ENCODE peak calls at places on chromosomes 16 and 17, in nine cellular contexts. Q is stimulated activated CD8-positive, alpha-beta memory T cell treated with anti-CD3 and anti-CD28 coated beads, Interleukin-7, amount 100 ng/mL, for 24 hours; L is NCI-H1105 treated with DMSO at 0.1 percent for 48 hours; C is activated CD4-positive, alpha-beta T cell treated with anti-CD3 and anti-CD28 coated beads, Interleukin-2, amount 10 ng/mL, durations not matched to agents 7 days and 5 days; U is activated naive CD4-positive, alpha-beta T cell; S is omental fat pad; A is NCI-H2029 treated with DMSO at 0.1 percent for 48 hours; T is iPS DF 6.9; P is OCI-M1. E is an unnamed sample.

GRCh38 chr16:31211960-31212359 is 2.0 kb upstream of the TRIM72 start:
- DNase-seq in C (no peak), T (no peak), A (no peak), U (no peak), L (no peak), Q (no peak), P (no peak), S (no peak), E (no peak)

GRCh38 chr17:50079334-50080095 is 15.6 kb upstream of the PDK2 start:
- DNase-seq in P (peak), C (no peak), Q (no peak), S (no peak), L (no peak), T (no peak), A (no peak), U (no peak), E (no peak)

GRCh38 chr17:4542726-4543191 is 12.4 kb downstream of the MYBBP1A start:
- DNase-seq in Q (no peak), C (no peak), U (no peak), A (no peak), T (no peak), L (no peak), P (no peak), S (no peak), E (no peak)

GRCh38 chr17:57138030-57138911 is 53.2 kb downstream of the AKAP1 start:
- DNase-seq in U (no peak), S (no peak), C (no peak), L (no peak), A (no peak), Q (no peak), P (no peak), T (no peak), E (no peak)

GRCh38 chr17:79220201-79220714 is 145.6 kb downstream of the ENGASE start:
- DNase-seq in A (no peak), T (no peak), Q (no peak), S (no peak), P (no peak), U (no peak), C (no peak), L (no peak), E (no peak)

GRCh38 chr16:1188781-1189189 is 35.9 kb downstream of the CACNA1H start:
- DNase-seq in U (no peak), Q (peak), T (peak), L (no peak), C (peak), P (peak), S (no peak), A (no peak), E (no peak)

GRCh38 chr16:52460652-52461172 is 86.2 kb downstream of the TOX3 start:
- DNase-seq in A (no peak), C (no peak), S (no peak), L (no peak), Q (no peak), T (no peak), U (no peak), P (no peak), E (no peak)

GRCh38 chr17:309361-309888 is 43.2 kb downstream of the RPH3AL start:
- DNase-seq in C (no peak), T (no peak), U (no peak), S (no peak), A (no peak), P (no peak), L (no peak), Q (no peak), E (no peak)

GRCh38 chr17:75004371-75004770 is 8.1 kb upstream of the MRPL58 start:
- DNase-seq in U (no peak), S (no peak), A (no peak), P (no peak), Q (no peak), T (no peak), L (no peak), C (no peak), E (no peak)

GRCh38 chr16:77298638-77299360 is 99.6 kb downstream of the SYCE1L start:
- DNase-seq in T (no peak), U (no peak), P (no peak), S (no peak), A (no peak), C (no peak), L (no peak), Q (no peak), E (no peak)

GRCh38 chr16:4702466-4702808 is 9.1 kb downstream of the NUDT16L1 start:
- DNase-seq in U (no peak), T (no peak), A (no peak), S (no peak), C (no peak), L (no peak), P (no peak), Q (no peak), E (no peak)

GRCh38 chr16:3276679-3277078 is 6.6 kb upstream of the ZNF263 start:
- DNase-seq in A (no peak), T (no peak), C (no peak), P (no peak), Q (no peak), U (no peak), L (no peak), S (no peak), E (no peak)

GRCh38 chr16:79747688-79748087 is 147.2 kb upstream of the MAF start:
- DNase-seq in P (no peak), C (no peak), U (no peak), Q (no peak), L (no peak), S (no peak), A (no peak), T (no peak), E (no peak)

GRCh38 chr17:15958484-15958854 is 13.5 kb downstream of the ADORA2B start:
- DNase-seq in A (no peak), Q (no peak), C (no peak), L (no peak), U (no peak), T (no peak), S (no peak), P (no peak), E (no peak)

GRCh38 chr16:89473791-89474414 is 16.5 kb downstream of the ANKRD11 start:
- DNase-seq in T (no peak), P (peak), L (no peak), Q (no peak), U (no peak), S (no peak), A (no peak), C (no peak), E (no peak)

GRCh38 chr17:82548681-82549303 is 29.3 kb downstream of the FOXK2 start:
- DNase-seq in P (no peak), T (no peak), U (no peak), Q (no peak), L (no peak), S (no peak), A (peak), C (no peak), E (no peak)

GRCh38 chr16:57908409-57908987 is 62.4 kb downstream of the CNGB1 start:
- DNase-seq in C (no peak), L (no peak), Q (no peak), U (no peak), S (no peak), A (no peak), T (no peak), P (no peak), E (no peak)

GRCh38 chr17:18224428-18225120 is 861 bp upstream of the LLGL1 start:
- DNase-seq in U (no peak), C (no peak), Q (no peak), P (no peak), T (peak), A (no peak), L (no peak), S (no peak), E (no peak)

GRCh38 chr16:8931864-8932263 is 31.8 kb downstream of the USP7 start:
- DNase-seq in T (peak), S (no peak), P (peak), U (no peak), A (no peak), Q (peak), L (no peak), C (peak), E (no peak)

GRCh38 chr17:44014133-44014436 is 678 bp downstream of the TMEM101 start:
- DNase-seq in A (no peak), T (no peak), Q (no peak), U (no peak), L (no peak), P (no peak), S (no peak), C (no peak), E (no peak)

GRCh38 chr17:43979011-43979410 is 25.3 kb upstream of the PYY start:
- DNase-seq in A (no peak), C (no peak), T (no peak), U (no peak), P (no peak), L (no peak), Q (no peak), S (no peak), E (no peak)

GRCh38 chr17:50447870-50448573 is 20.7 kb downstream of the CHAD start:
- DNase-seq in S (no peak), U (no peak), P (peak), L (no peak), A (peak), Q (no peak), T (no peak), C (no peak), E (no peak)

GRCh38 chr16:35305476-35305875 is 1846.1 kb downstream of the TP53TG3F start:
- DNase-seq in U (no peak), L (no peak), P (no peak), C (no peak), A (no peak), Q (no peak), T (no peak), S (no peak), E (no peak)